ENCODE peak calls at places on chromosomes 5 and 9, in four cellular contexts. One of them, this sample, is unnamed.

GRCh38 chr9:126563556-126563955 is 50.2 kb upstream of the LMX1B start:
- DNase-seq in stimulated activated CD4-positive, alpha-beta T cell treated with anti-CD3 and anti-CD28 coated beads, Interleukin-4, amount 100 ng/mL, for 48 hours: no peak
- DNase-seq in progenitor cell of endocrine pancreas: no peak
- DNase-seq in H7: no peak
- DNase-seq in this sample: no peak

GRCh38 chr5:161403996-161404395 is 142.5 kb downstream of the GABRB2 start:
- DNase-seq in stimulated activated CD4-positive, alpha-beta T cell treated with anti-CD3 and anti-CD28 coated beads, Interleukin-4, amount 100 ng/mL, for 48 hours: no peak
- DNase-seq in progenitor cell of endocrine pancreas: no peak
- DNase-seq in H7: no peak
- DNase-seq in this sample: no peak

GRCh38 chr5:308672-309271 is 12.7 kb upstream of the AHRR start:
- DNase-seq in stimulated activated CD4-positive, alpha-beta T cell treated with anti-CD3 and anti-CD28 coated beads, Interleukin-4, amount 100 ng/mL, for 48 hours: no peak
- DNase-seq in progenitor cell of endocrine pancreas: no peak
- DNase-seq in H7: peak
- DNase-seq in this sample: no peak

GRCh38 chr9:31588756-31589155 is 795.7 kb upstream of the ACO1 start:
- DNase-seq in stimulated activated CD4-positive, alpha-beta T cell treated with anti-CD3 and anti-CD28 coated beads, Interleukin-4, amount 100 ng/mL, for 48 hours: no peak
- DNase-seq in progenitor cell of endocrine pancreas: no peak
- DNase-seq in H7: no peak
- DNase-seq in this sample: no peak

GRCh38 chr5:116271432-116271831 is 186.6 kb downstream of the COMMD10 start:
- DNase-seq in stimulated activated CD4-positive, alpha-beta T cell treated with anti-CD3 and anti-CD28 coated beads, Interleukin-4, amount 100 ng/mL, for 48 hours: no peak
- DNase-seq in progenitor cell of endocrine pancreas: no peak
- DNase-seq in H7: no peak
- DNase-seq in this sample: no peak

GRCh38 chr5:93062548-93062947 is 518.5 kb downstream of the NR2F1-AS1 start:
- DNase-seq in stimulated activated CD4-positive, alpha-beta T cell treated with anti-CD3 and anti-CD28 coated beads, Interleukin-4, amount 100 ng/mL, for 48 hours: no peak
- DNase-seq in progenitor cell of endocrine pancreas: no peak
- DNase-seq in H7: no peak
- DNase-seq in this sample: no peak

GRCh38 chr5:68239485-68239884 is 23.9 kb downstream of the PIK3R1 start:
- DNase-seq in stimulated activated CD4-positive, alpha-beta T cell treated with anti-CD3 and anti-CD28 coated beads, Interleukin-4, amount 100 ng/mL, for 48 hours: peak
- DNase-seq in progenitor cell of endocrine pancreas: no peak
- DNase-seq in H7: no peak
- DNase-seq in this sample: no peak

GRCh38 chr5:36876965-36877666 is 547 bp downstream of the NIPBL start:
- DNase-seq in stimulated activated CD4-positive, alpha-beta T cell treated with anti-CD3 and anti-CD28 coated beads, Interleukin-4, amount 100 ng/mL, for 48 hours: peak
- DNase-seq in progenitor cell of endocrine pancreas: peak
- DNase-seq in H7: peak
- DNase-seq in this sample: peak

GRCh38 chr9:127517620-127518019 is 66.3 kb downstream of the LRSAM1 start:
- DNase-seq in stimulated activated CD4-positive, alpha-beta T cell treated with anti-CD3 and anti-CD28 coated beads, Interleukin-4, amount 100 ng/mL, for 48 hours: no peak
- DNase-seq in progenitor cell of endocrine pancreas: no peak
- DNase-seq in H7: no peak
- DNase-seq in this sample: no peak

GRCh38 chr9:113580041-113580953 is 116.8 kb downstream of the RGS3 start:
- DNase-seq in stimulated activated CD4-positive, alpha-beta T cell treated with anti-CD3 and anti-CD28 coated beads, Interleukin-4, amount 100 ng/mL, for 48 hours: peak
- DNase-seq in progenitor cell of endocrine pancreas: no peak
- DNase-seq in H7: peak
- DNase-seq in this sample: no peak

GRCh38 chr9:74570879-74571512 is 73.9 kb downstream of the RORB start:
- DNase-seq in stimulated activated CD4-positive, alpha-beta T cell treated with anti-CD3 and anti-CD28 coated beads, Interleukin-4, amount 100 ng/mL, for 48 hours: peak
- DNase-seq in progenitor cell of endocrine pancreas: no peak
- DNase-seq in H7: no peak
- DNase-seq in this sample: no peak

GRCh38 chr9:15104826-15105420 is 194.7 kb upstream of the FREM1 start:
- DNase-seq in stimulated activated CD4-positive, alpha-beta T cell treated with anti-CD3 and anti-CD28 coated beads, Interleukin-4, amount 100 ng/mL, for 48 hours: peak
- DNase-seq in progenitor cell of endocrine pancreas: no peak
- DNase-seq in H7: peak
- DNase-seq in this sample: peak

GRCh38 chr9:127415158-127415557 is 9.0 kb upstream of the ZNF79 start:
- DNase-seq in stimulated activated CD4-positive, alpha-beta T cell treated with anti-CD3 and anti-CD28 coated beads, Interleukin-4, amount 100 ng/mL, for 48 hours: no peak
- DNase-seq in progenitor cell of endocrine pancreas: no peak
- DNase-seq in H7: no peak
- DNase-seq in this sample: no peak

GRCh38 chr5:107404595-107405366 is 266.0 kb downstream of the EFNA5 start:
- DNase-seq in stimulated activated CD4-positive, alpha-beta T cell treated with anti-CD3 and anti-CD28 coated beads, Interleukin-4, amount 100 ng/mL, for 48 hours: no peak
- DNase-seq in progenitor cell of endocrine pancreas: no peak
- DNase-seq in H7: no peak
- DNase-seq in this sample: no peak